ENCODE peak calls at places on chromosomes 3 and 15, in five cellular contexts. I is ovary, J is cardiac muscle cell, N is tibial artery, K is hepatocyte. L is an unnamed sample.

GRCh38 chr3:185717121-185717520 is 107.7 kb downstream of the IGF2BP2 start:
- DNase-seq in N (no peak), J (no peak), K (peak; percentile 56), I (no peak), L (no peak)

GRCh38 chr3:117853923-117854322 is 1144.3 kb downstream of the TUSC7 start:
- DNase-seq in I (no peak), J (no peak), K (peak; percentile 18), N (no peak), L (no peak)

GRCh38 chr3:18758047-18758704 is 333.0 kb upstream of the SATB1 start:
- DNase-seq in N (no peak), I (no peak), J (peak; percentile 69), K (peak; percentile 85), L (peak; percentile 39)

GRCh38 chr3:58419782-58420512 is 13.7 kb downstream of the PDHB start:
- DNase-seq in N (peak; percentile 80), J (no peak), I (peak; percentile 45), K (no peak), L (peak; percentile 24)

GRCh38 chr3:48664929-48665328 is 2.2 kb upstream of the CELSR3 start:
- DNase-seq in K (no peak), N (no peak), J (no peak), I (no peak), L (no peak)

GRCh38 chr3:150275946-150276345 is 132.2 kb upstream of the TSC22D2 start:
- DNase-seq in I (no peak), J (no peak), N (no peak), K (no peak), L (no peak)

GRCh38 chr3:41118461-41119385 is 80.6 kb upstream of the CTNNB1 start:
- DNase-seq in I (no peak), K (no peak), J (no peak), N (no peak), L (no peak)

GRCh38 chr3:188150982-188151381 is 3.0 kb upstream of the LPP start:
- DNase-seq in N (no peak), K (no peak), I (no peak), J (no peak), L (no peak)

GRCh38 chr15:101251830-101252820 is at the start of gene CHSY1:
- DNase-seq in K (peak; percentile 93), J (peak; percentile 93), N (peak; percentile 96), I (peak; percentile 96), L (peak; percentile 67)

GRCh38 chr3:177596248-177596821 is 399.1 kb upstream of the TBL1XR1 start:
- DNase-seq in I (no peak), N (no peak), J (no peak), K (peak; percentile 46), L (no peak)

GRCh38 chr15:46304320-46304719 is 669.5 kb downstream of the SQOR start:
- DNase-seq in N (no peak), I (no peak), J (peak; percentile 40), K (peak; percentile 15), L (no peak)

GRCh38 chr3:25830373-25831305 is 40.7 kb downstream of the OXSM start:
- DNase-seq in K (peak; percentile 18), N (no peak), I (no peak), J (no peak), L (no peak)

GRCh38 chr3:38109580-38110313 is 27.2 kb downstream of the ACAA1 start:
- DNase-seq in J (no peak), N (peak; percentile 62), I (no peak), K (no peak), L (no peak)

GRCh38 chr15:91593081-91593480 is 260.4 kb upstream of the SLCO3A1 start:
- DNase-seq in I (no peak), J (no peak), N (no peak), K (no peak), L (no peak)

GRCh38 chr3:73740041-73740440 is 115.3 kb upstream of the PDZRN3 start:
- DNase-seq in N (no peak), I (no peak), J (no peak), K (no peak), L (no peak)

DNA sequence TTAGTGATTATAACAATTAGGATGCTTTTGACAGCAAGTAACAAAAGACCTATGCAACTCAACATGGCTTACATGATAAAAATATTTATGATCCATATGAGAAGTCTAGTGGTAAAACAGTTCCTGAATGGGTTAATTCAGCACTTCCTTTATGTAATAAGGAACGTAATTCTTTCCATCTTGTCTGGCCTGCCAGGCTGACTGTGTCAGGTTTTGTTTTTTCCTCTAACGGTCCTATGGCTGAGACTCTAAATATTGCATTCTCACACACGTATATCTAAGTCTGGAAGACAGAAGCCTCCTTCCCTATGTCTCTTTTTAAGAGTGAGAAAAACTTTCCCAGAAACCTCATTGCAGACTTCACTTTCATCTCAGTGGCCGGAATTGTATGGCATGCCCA is 50.6 kb downstream of the DUT start:
- DNase-seq in J (no peak), N (no peak), K (no peak), I (no peak), L (no peak)
- TF ChIP-seq CTCF in J (no peak), N (no peak), K (no peak), I (no peak), L (no peak)

GRCh38 chr15:40764766-40765136 is 883 bp downstream of the GCHFR start:
- DNase-seq in J (peak; percentile 22), K (no peak), I (no peak), N (no peak), L (no peak)

GRCh38 chr15:40763801-40764765 is at the start of gene GCHFR:
- DNase-seq in K (peak; percentile 93), I (peak; percentile 86), N (peak; percentile 91), J (peak; percentile 87), L (no peak)

GRCh38 chr15:40766194-40766830 is 2.4 kb downstream of the GCHFR start:
- DNase-seq in J (no peak), N (no peak), K (no peak), I (no peak), L (no peak)

GRCh38 chr15:40759961-40760360 is 3.9 kb upstream of the GCHFR start:
- DNase-seq in N (no peak), I (no peak), K (no peak), J (no peak), L (no peak)

GRCh38 chr15:40762919-40763800 is 708 bp upstream of the GCHFR start:
- DNase-seq in I (peak; percentile 82), J (no peak), K (peak; percentile 74), N (peak; percentile 82), L (no peak)
- H3K4me3 ChIP-seq in I (peak overlapping the region; percentile 69), J (peak overlapping the region; percentile 51), K (peak overlapping the region; percentile 37), N (peak overlapping the region; percentile 62), L (peak overlapping the region; percentile 69)

GRCh38 chr3:157351981-157352380 is 84.7 kb upstream of the PTX3 start:
- DNase-seq in N (no peak), K (no peak), I (no peak), J (no peak), L (no peak)
- TF ChIP-seq CTCF in N (no peak), K (no peak), I (no peak), J (peak; percentile 25), L (peak; percentile 14)

GRCh38 chr15:85691350-85692240 is 103.1 kb downstream of the KLHL25 start:
- DNase-seq in N (no peak), I (no peak), K (no peak), J (no peak), L (no peak)

GRCh38 chr15:85689729-85690128 is 105.0 kb downstream of the KLHL25 start:
- DNase-seq in N (no peak), I (no peak), J (no peak), K (peak; percentile 58), L (peak; percentile 86)

GRCh38 chr15:85688703-85689102 is 106.0 kb downstream of the KLHL25 start:
- DNase-seq in I (no peak), K (no peak), J (no peak), N (no peak), L (no peak)

GRCh38 chr15:85692873-85693272 is 101.9 kb downstream of the KLHL25 start:
- DNase-seq in I (no peak), N (no peak), J (no peak), K (no peak), L (no peak)

DNA sequence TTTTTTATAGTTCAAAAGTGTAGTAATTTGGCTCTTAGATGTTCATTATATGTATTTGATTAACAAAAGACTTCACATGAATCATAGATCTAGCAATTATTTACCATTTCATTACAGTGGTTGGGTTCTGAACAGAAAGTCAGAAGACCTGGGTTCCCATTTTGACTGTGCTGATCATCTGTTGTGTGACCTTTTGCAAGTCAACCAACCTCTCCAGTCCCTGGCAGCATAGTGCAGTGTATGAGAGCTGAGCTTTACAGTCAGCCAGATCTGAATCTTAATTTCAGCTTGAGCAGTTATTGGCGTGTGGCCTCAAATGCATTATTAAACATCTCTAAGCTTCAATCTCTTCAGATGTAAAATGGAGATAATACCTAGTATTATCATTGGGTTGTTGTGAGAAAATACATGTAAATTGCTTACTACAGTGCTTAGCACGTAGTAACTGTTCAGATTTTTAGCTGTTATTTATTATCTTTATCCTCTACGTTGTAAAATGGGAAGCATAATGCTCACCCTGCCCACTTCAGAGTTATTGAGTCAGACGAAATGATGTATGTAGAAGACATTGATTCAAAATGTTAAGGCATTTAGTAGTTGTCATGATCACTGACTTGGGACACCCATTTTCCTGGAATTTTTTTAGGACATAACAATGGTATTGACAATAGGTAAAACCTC is 104.0 kb downstream of the KLHL25 start:
- DNase-seq in J (no peak), N (no peak), K (no peak), I (no peak), L (no peak)
- H3K4me3 ChIP-seq in J (no peak overlapping the region), N (peak overlapping the region; percentile 39), K (no peak overlapping the region), I (no peak overlapping the region), L (peak overlapping the region; percentile 65)

GRCh38 chr3:128501431-128501830 is 8.4 kb upstream of the GATA2 start:
- DNase-seq in J (no peak), K (no peak), N (no peak), I (no peak), L (no peak)

GRCh38 chr3:128504533-128504915 is 11.5 kb upstream of the GATA2 start:
- DNase-seq in I (no peak), K (no peak), J (no peak), N (no peak), L (no peak)

GRCh38 chr3:128503751-128504532 is 10.9 kb upstream of the GATA2 start:
- DNase-seq in K (no peak), N (no peak), I (no peak), J (no peak), L (no peak)

GRCh38 chr3:128502712-128503111 is 9.7 kb upstream of the GATA2 start:
- DNase-seq in K (no peak), J (no peak), N (no peak), I (no peak), L (no peak)

GRCh38 chr3:128503164-128503651 is 10.2 kb upstream of the GATA2 start:
- DNase-seq in I (no peak), J (peak; percentile 24), N (no peak), K (no peak), L (no peak)
- TF ChIP-seq CTCF in I (no peak), J (no peak), N (peak; percentile 9), K (no peak), L (no peak)